ENCODE peak calls at places on chromosomes 2 and 18, in nine cellular contexts. I is neural progenitor cell, N is OCI-LY7, P is Karpas-422, G is osteoblast, H is GM23248, T is A549, B is IMR-90, R is HCT116. W is an unnamed sample.

GRCh38 chr2:54605836-54606235 is 117.6 kb upstream of the EML6 start:
- DNase-seq in I (no peak), N (no peak), P (no peak), G (no peak), H (peak), T (no peak), B (peak), R (no peak), W (no peak)

GRCh38 chr2:145652546-145652945 is 1132.6 kb upstream of the ZEB2 start:
- DNase-seq in I (no peak), N (no peak), P (no peak), G (no peak), H (no peak), T (no peak), B (peak), R (no peak), W (peak)

GRCh38 chr18:11868230-11868629 is 17.0 kb downstream of the CHMP1B start:
- DNase-seq in I (no peak), N (peak), P (no peak), G (no peak), H (no peak), T (no peak), B (no peak), R (no peak), W (no peak)

GRCh38 chr2:8279506-8279905 is 402.4 kb upstream of the ID2 start:
- DNase-seq in I (no peak), N (no peak), P (no peak), G (no peak), H (no peak), T (no peak), B (no peak), R (no peak), W (no peak)

GRCh38 chr2:2769481-2770431 is 438.7 kb upstream of the MYT1L start:
- DNase-seq in I (no peak), N (no peak), P (no peak), G (no peak), H (no peak), T (no peak), B (no peak), R (no peak), W (no peak)

GRCh38 chr2:149330127-149331022 is at the start of gene LYPD6:
- DNase-seq in I (peak), N (no peak), P (no peak), G (peak), H (peak), T (peak), B (peak), R (peak), W (peak)

GRCh38 chr18:80200171-80200931 is 47.0 kb downstream of the PARD6G start:
- DNase-seq in I (peak), N (no peak), P (peak), G (peak), H (peak), T (peak), B (peak), R (no peak), W (peak)

GRCh38 chr2:156481295-156481694 is 45.1 kb downstream of the GPD2 start:
- DNase-seq in I (no peak), N (no peak), P (no peak), G (no peak), H (no peak), T (no peak), B (peak), R (no peak), W (no peak)

GRCh38 chr2:96174251-96175144 is 29.3 kb upstream of the DUSP2 start:
- DNase-seq in I (peak), N (peak), P (peak), G (peak), H (peak), T (peak), B (peak), R (peak), W (peak)

GRCh38 chr2:191857406-191857805 is 10.5 kb upstream of the CAVIN2 start:
- DNase-seq in I (no peak), N (no peak), P (no peak), G (no peak), H (peak), T (no peak), B (peak), R (no peak), W (no peak)

GRCh38 chr2:96888082-96889011 is 18.5 kb upstream of the SEMA4C start:
- DNase-seq in I (no peak), N (no peak), P (no peak), G (no peak), H (no peak), T (no peak), B (no peak), R (no peak), W (peak)

GRCh38 chr2:183063083-183063482 is 15.5 kb upstream of the DUSP19 start:
- DNase-seq in I (no peak), N (no peak), P (no peak), G (peak), H (peak), T (peak), B (peak), R (no peak), W (no peak)

GRCh38 chr18:42365550-42365949 is 410.5 kb downstream of the PIK3C3 start:
- DNase-seq in I (no peak), N (no peak), P (no peak), G (no peak), H (no peak), T (no peak), B (no peak), R (no peak), W (no peak)

GRCh38 chr18:63162271-63163014 is 157.1 kb downstream of the BCL2 start:
- DNase-seq in I (no peak), N (peak), P (peak), G (no peak), H (peak), T (no peak), B (peak), R (no peak), W (no peak)

GRCh38 chr2:138827426-138828054 is 47.4 kb upstream of the NXPH2 start:
- DNase-seq in I (peak), N (peak), P (peak), G (no peak), H (peak), T (peak), B (peak), R (peak), W (peak)

GRCh38 chr2:36214682-36215081 is 140.9 kb upstream of the CRIM1 start:
- DNase-seq in I (peak), N (no peak), P (no peak), G (no peak), H (no peak), T (no peak), B (no peak), R (no peak), W (no peak)

GRCh38 chr18:13800505-13801259 is 23.3 kb upstream of the MC5R start:
- DNase-seq in I (peak), N (no peak), P (peak), G (peak), H (peak), T (peak), B (peak), R (peak), W (peak)

GRCh38 chr18:45727068-45727467 is 3.1 kb downstream of the SLC14A1 start:
- DNase-seq in I (no peak), N (no peak), P (no peak), G (no peak), H (no peak), T (no peak), B (no peak), R (no peak), W (no peak)

GRCh38 chr18:54740146-54740844 is 88.0 kb upstream of the RAB27B start:
- DNase-seq in I (no peak), N (no peak), P (no peak), G (no peak), H (peak), T (no peak), B (peak), R (no peak), W (no peak)

GRCh38 chr2:232689152-232689910 is 7.8 kb upstream of the GIGYF2 start:
- DNase-seq in I (no peak), N (no peak), P (no peak), G (no peak), H (no peak), T (no peak), B (peak), R (no peak), W (no peak)

GRCh38 chr2:64819774-64820688 is 166.3 kb upstream of the SERTAD2 start:
- DNase-seq in I (no peak), N (peak), P (peak), G (peak), H (peak), T (no peak), B (no peak), R (no peak), W (no peak)

GRCh38 chr2:64818650-64819032 is 164.9 kb upstream of the SERTAD2 start:
- DNase-seq in I (no peak), N (no peak), P (no peak), G (no peak), H (no peak), T (no peak), B (no peak), R (no peak), W (no peak)

GRCh38 chr2:64820901-64821300 is 167.2 kb upstream of the SERTAD2 start:
- DNase-seq in I (no peak), N (no peak), P (no peak), G (no peak), H (no peak), T (no peak), B (no peak), R (no peak), W (no peak)

GRCh38 chr2:64817453-64817852 is 163.7 kb upstream of the SERTAD2 start:
- DNase-seq in I (no peak), N (no peak), P (no peak), G (no peak), H (no peak), T (no peak), B (no peak), R (no peak), W (no peak)

GRCh38 chr2:64819371-64819770 is 165.7 kb upstream of the SERTAD2 start:
- DNase-seq in I (no peak), N (no peak), P (no peak), G (no peak), H (no peak), T (no peak), B (no peak), R (no peak), W (no peak)
- H3K4me2 ChIP-seq in I (no peak), N (peak), P (peak), G (peak), H (peak), T (no peak), B (no peak), R (no peak), W (no peak)

GRCh38 chr2:37842732-37843353 is 82.2 kb upstream of the RMDN2 start:
- DNase-seq in I (no peak), N (no peak), P (no peak), G (peak), H (no peak), T (no peak), B (no peak), R (no peak), W (no peak)

GRCh38 chr2:37839991-37840390 is 85.1 kb upstream of the RMDN2 start:
- DNase-seq in I (no peak), N (no peak), P (no peak), G (no peak), H (no peak), T (no peak), B (no peak), R (no peak), W (no peak)

GRCh38 chr2:37847792-37848191 is 77.3 kb upstream of the RMDN2 start:
- DNase-seq in I (no peak), N (no peak), P (no peak), G (no peak), H (no peak), T (no peak), B (no peak), R (no peak), W (no peak)

GRCh38 chr2:37846207-37846606 is 78.9 kb upstream of the RMDN2 start:
- DNase-seq in I (no peak), N (no peak), P (no peak), G (no peak), H (no peak), T (no peak), B (no peak), R (no peak), W (no peak)

GRCh38 chr2:37843554-37843953 is 81.5 kb upstream of the RMDN2 start:
- DNase-seq in I (no peak), N (no peak), P (no peak), G (peak), H (peak), T (no peak), B (peak), R (no peak), W (no peak)
- H3K4me2 ChIP-seq in I (no peak), N (no peak), P (no peak), G (peak), H (peak), T (no peak), B (no peak), R (no peak), W (no peak)

GRCh38 chr2:46386763-46387162 is 89.6 kb downstream of the EPAS1 start:
- DNase-seq in I (no peak), N (no peak), P (no peak), G (no peak), H (no peak), T (no peak), B (no peak), R (no peak), W (no peak)
- H3K4me2 ChIP-seq in I (no peak), N (no peak), P (no peak), G (peak), H (no peak), T (peak), B (no peak), R (no peak), W (no peak)

GRCh38 chr2:146734791-146735190 is 1110.0 kb upstream of the ACVR2A start:
- DNase-seq in I (no peak), N (no peak), P (no peak), G (no peak), H (no peak), T (no peak), B (no peak), R (no peak), W (no peak)

GRCh38 chr2:146730882-146731281 is 1113.9 kb upstream of the ACVR2A start:
- DNase-seq in I (no peak), N (no peak), P (no peak), G (no peak), H (peak), T (no peak), B (peak), R (no peak), W (no peak)

DNA sequence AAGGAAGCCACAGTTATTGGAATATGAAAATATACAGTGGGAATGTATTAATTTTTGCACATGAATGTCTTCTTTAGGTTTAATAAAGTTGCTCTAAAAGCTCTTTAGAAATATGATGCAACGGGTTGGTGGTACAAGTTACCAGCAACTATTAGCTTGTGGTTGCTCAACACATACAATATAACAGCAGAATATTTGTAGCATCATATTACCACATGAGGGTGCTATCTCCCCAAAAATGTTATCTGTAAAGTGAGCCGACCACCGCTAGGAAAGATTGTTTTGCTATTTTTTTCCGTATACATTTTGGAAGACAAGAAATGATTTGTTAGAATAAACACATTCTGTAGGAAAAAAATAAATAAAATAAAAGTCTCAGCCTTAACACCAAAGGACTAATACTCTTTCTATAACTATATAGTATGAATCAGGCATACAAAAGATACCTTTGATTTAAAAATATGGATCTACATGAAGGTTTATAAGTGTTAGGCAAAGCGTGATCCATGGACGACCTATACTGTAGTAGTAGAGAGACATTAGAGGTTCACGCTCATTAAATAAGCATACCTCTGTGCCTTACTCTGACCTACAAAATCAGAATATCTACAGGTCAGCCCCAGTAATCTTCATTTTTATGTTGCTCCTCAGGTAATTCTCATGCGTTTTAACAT is 1110.7 kb upstream of the ACVR2A start:
- DNase-seq in I (peak), N (peak), P (peak), G (peak), H (peak), T (peak), B (peak), R (peak), W (peak)
- H3K4me2 ChIP-seq in I (no peak), N (no peak), P (no peak), G (peak), H (peak), T (no peak), B (no peak), R (peak), W (peak)

W was measured in hepatocyte.